ENCODE peak calls at places on chromosomes 13 and 19, in six cellular contexts. J, I, V, R, T and O are unnamed samples.
A peak's percentile ranks its signal among the peaks of the same experiment; 100 is the strongest.

GRCh38 chr19:8662263-8662662 is 31.8 kb downstream of the NFILZ start:
- DNase-seq in R (no peak), T (no peak), I (no peak), J (no peak), V (no peak), O (no peak)

GRCh38 chr19:10009269-10009665 is 1.0 kb downstream of the COL5A3 start:
- DNase-seq in J (no peak), V (peak; percentile 64), T (peak; percentile 41), I (peak; percentile 69), R (no peak), O (no peak)

GRCh38 chr19:14059093-14059480 is 2.8 kb downstream of the PALM3 start:
- DNase-seq in J (peak; percentile 45), R (no peak), T (peak; percentile 53), I (peak; percentile 56), V (peak; percentile 49), O (no peak)

GRCh38 chr13:71685072-71685471 is 181.9 kb downstream of the DACH1 start:
- DNase-seq in T (no peak), J (no peak), R (no peak), I (no peak), V (no peak), O (no peak)

GRCh38 chr19:18364826-18365528 is 21.0 kb upstream of the GDF15 start:
- DNase-seq in I (peak; percentile 48), R (peak; percentile 100), V (peak; percentile 15), J (no peak), T (no peak), O (no peak)

GRCh38 chr13:51837016-51837415 is 8.0 kb downstream of the TMEM272 start:
- DNase-seq in T (no peak), J (no peak), V (no peak), I (no peak), R (no peak), O (no peak)

GRCh38 chr13:80047406-80047805 is 293.5 kb downstream of the SPRY2 start:
- DNase-seq in R (peak; percentile 68), I (no peak), J (no peak), T (no peak), V (no peak), O (no peak)

GRCh38 chr13:32316030-32316344 is 679 bp downstream of the BRCA2 start:
- DNase-seq in T (no peak), R (no peak), I (no peak), J (no peak), V (no peak), O (no peak)

GRCh38 chr13:99018418-99019180 is 40.7 kb upstream of the DOCK9 start:
- DNase-seq in I (no peak), J (no peak), T (no peak), V (no peak), R (peak; percentile 84), O (no peak)